ENCODE peak calls at places on chromosomes 7 and 10, in eight cellular contexts. N is left cardiac atrium; W is activated T-cell treated with anti-CD3 and anti-CD28 coated beads for 48 hours; M is H54; G is naive thymus-derived CD8-positive, alpha-beta T cell; V is cardiac muscle cell; K is pancreas; E is RWPE1. F is an unnamed sample.

GRCh38 chr7:2266911-2267310 is 24.9 kb downstream of the NUDT1 start:
- DNase-seq in N (no peak), W (no peak), M (peak), G (no peak), V (no peak), K (no peak), E (peak), F (no peak)

GRCh38 chr10:43252166-43252784 is 14.6 kb downstream of the RASGEF1A start:
- DNase-seq in N (peak), W (no peak), M (no peak), G (no peak), V (no peak), K (no peak), E (no peak), F (no peak)

GRCh38 chr10:46550076-46550790 is 6.2 kb downstream of the GPRIN2 start:
- DNase-seq in N (peak), W (no peak), M (no peak), G (no peak), V (no peak), K (peak), E (no peak), F (no peak)

GRCh38 chr10:110209399-110209925 is 2.1 kb downstream of the MXI1 start:
- DNase-seq in N (peak), W (peak), M (peak), G (peak), V (peak), K (peak), E (peak), F (peak)

GRCh38 chr10:70267161-70267933 is 16.5 kb downstream of the NPFFR1 start:
- DNase-seq in N (no peak), W (no peak), M (peak), G (no peak), V (peak), K (no peak), E (peak), F (no peak)

GRCh38 chr10:120750167-120750566 is 101.0 kb upstream of the WDR11 start:
- DNase-seq in N (no peak), W (no peak), M (no peak), G (no peak), V (no peak), K (no peak), E (no peak), F (peak)

GRCh38 chr10:119619215-119619614 is 22.5 kb upstream of the TIAL1 start:
- DNase-seq in N (no peak), W (no peak), M (no peak), G (no peak), V (no peak), K (no peak), E (no peak), F (no peak)

GRCh38 chr7:29038463-29038862 is 80.3 kb upstream of the TRIL start:
- DNase-seq in N (no peak), W (no peak), M (no peak), G (no peak), V (peak), K (no peak), E (no peak), F (no peak)

GRCh38 chr7:24894670-24895221 is 85.2 kb downstream of the OSBPL3 start:
- DNase-seq in N (no peak), W (no peak), M (no peak), G (no peak), V (no peak), K (no peak), E (no peak), F (no peak)

GRCh38 chr7:42076870-42077269 is 160.1 kb downstream of the GLI3 start:
- DNase-seq in N (no peak), W (no peak), M (no peak), G (no peak), V (no peak), K (no peak), E (no peak), F (no peak)

GRCh38 chr10:110893559-110894179 is 21.9 kb downstream of the PDCD4 start:
- DNase-seq in N (no peak), W (no peak), M (no peak), G (no peak), V (peak), K (no peak), E (peak), F (no peak)

GRCh38 chr10:97433430-97434001 is 7.5 kb downstream of the PGAM1 start:
- DNase-seq in N (no peak), W (no peak), M (no peak), G (no peak), V (no peak), K (no peak), E (no peak), F (no peak)

GRCh38 chr10:96310359-96310669 is 6.1 kb downstream of the DNTT start:
- DNase-seq in N (no peak), W (no peak), M (no peak), G (no peak), V (no peak), K (no peak), E (no peak), F (no peak)

GRCh38 chr10:43234471-43235041 is 32.3 kb downstream of the RASGEF1A start:
- DNase-seq in N (peak), W (no peak), M (no peak), G (no peak), V (no peak), K (peak), E (no peak), F (no peak)

GRCh38 chr10:132470306-132471124 is 67.1 kb upstream of the INPP5A start:
- DNase-seq in N (peak), W (no peak), M (no peak), G (no peak), V (no peak), K (peak), E (no peak), F (no peak)

GRCh38 chr7:112481833-112482669 is 1.3 kb downstream of the LSMEM1 start:
- DNase-seq in N (peak), W (no peak), M (peak), G (no peak), V (peak), K (no peak), E (peak), F (no peak)

GRCh38 chr10:68600041-68600778 is 40.1 kb downstream of the TET1 start:
- DNase-seq in N (peak), W (peak), M (peak), G (peak), V (peak), K (peak), E (peak), F (peak)

GRCh38 chr10:7370511-7370910 is 40.3 kb downstream of the SFMBT2 start:
- DNase-seq in N (no peak), W (no peak), M (no peak), G (no peak), V (no peak), K (no peak), E (no peak), F (no peak)

GRCh38 chr10:103547391-103547946 is 54.0 kb downstream of the NEURL1 start:
- DNase-seq in N (no peak), W (no peak), M (no peak), G (no peak), V (no peak), K (peak), E (no peak), F (no peak)

GRCh38 chr10:52908483-52908882 is 135.9 kb upstream of the MBL2 start:
- DNase-seq in N (no peak), W (no peak), M (no peak), G (no peak), V (no peak), K (no peak), E (no peak), F (no peak)

GRCh38 chr10:127998517-127999144 is 91.7 kb downstream of the PTPRE start:
- DNase-seq in N (no peak), W (no peak), M (no peak), G (no peak), V (no peak), K (no peak), E (no peak), F (no peak)

GRCh38 chr7:110914263-110914662 is 176.7 kb upstream of the LRRN3 start:
- DNase-seq in N (no peak), W (no peak), M (no peak), G (no peak), V (no peak), K (no peak), E (no peak), F (no peak)